ENCODE peak calls at places on chromosomes 5 and 9, in six cellular contexts. Z is T follicular helper cell; C is CD4-positive, alpha-beta T cell; D is stimulated activated CD4-positive, alpha-beta T cell treated with anti-CD3 and anti-CD28 coated beads, TNF-alpha, amount 100 ng/mL, for 1 hour; J is mammary epithelial cell; Q is activated naive CD4-positive, alpha-beta T cell. G is an unnamed sample.

GRCh38 chr5:79109527-79110492 is 1.8 kb upstream of the BHMT start:
- DNase-seq in J (no peak), Q (peak; percentile 1), D (no peak), Z (peak; percentile 2), C (peak; percentile 22), G (no peak)

GRCh38 chr9:98989036-98990000 is 45.6 kb downstream of the COL15A1 start:
- DNase-seq in Q (no peak), J (peak; percentile 83), Z (no peak), D (no peak), C (no peak), G (no peak)

GRCh38 chr9:106918825-106919509 is 56.0 kb downstream of the ZNF462 start:
- DNase-seq in D (no peak), Q (no peak), Z (no peak), C (no peak), J (no peak), G (no peak)

GRCh38 chr5:81303563-81303962 is 2.2 kb downstream of the ZCCHC9 start:
- DNase-seq in J (peak; percentile 89), Q (no peak), C (no peak), Z (no peak), D (no peak), G (no peak)

GRCh38 chr9:121650220-121651013 is 1.0 kb upstream of the DAB2IP start:
- DNase-seq in Q (no peak), J (no peak), C (no peak), D (no peak), Z (no peak), G (no peak)

GRCh38 chr5:74625742-74626241 is 14.7 kb downstream of the ENC1 start:
- DNase-seq in C (no peak), Z (no peak), D (no peak), Q (no peak), J (peak; percentile 79), G (no peak)

GRCh38 chr9:93826209-93826608 is 128.9 kb downstream of the BARX1 start:
- DNase-seq in C (peak; percentile 14), Q (peak; percentile 35), D (peak; percentile 47), Z (peak; percentile 31), J (no peak), G (peak; percentile 20)

GRCh38 chr5:168784449-168784848 is 205.3 kb upstream of the PANK3 start:
- DNase-seq in Z (no peak), J (no peak), Q (no peak), D (no peak), C (no peak), G (no peak)

GRCh38 chr5:65893749-65894430 is 32.5 kb upstream of the ERBIN start:
- DNase-seq in C (no peak), Z (no peak), Q (no peak), D (no peak), J (no peak), G (no peak)

GRCh38 chr9:101465330-101465915 is 29.8 kb upstream of the ALDOB start:
- DNase-seq in C (no peak), Q (no peak), D (no peak), Z (no peak), J (peak; percentile 74), G (no peak)

GRCh38 chr5:171989276-171989675 is 17.2 kb downstream of the FBXW11 start:
- DNase-seq in Z (no peak), D (no peak), C (no peak), J (peak; percentile 81), Q (no peak), G (no peak)

GRCh38 chr5:180589771-180590542 is 1.3 kb downstream of the SCGB3A1 start:
- DNase-seq in D (no peak), Q (no peak), Z (peak; percentile 25), C (no peak), J (no peak), G (no peak)

GRCh38 chr9:74800226-74800625 is 87.5 kb downstream of the TRPM6 start:
- DNase-seq in C (no peak), Q (no peak), Z (no peak), J (no peak), D (no peak), G (no peak)

GRCh38 chr5:58088941-58089340 is 370.9 kb downstream of the PLK2 start:
- DNase-seq in Q (no peak), C (no peak), J (no peak), Z (no peak), D (no peak), G (no peak)

GRCh38 chr5:154193176-154193575 is 2.6 kb downstream of the GALNT10 start:
- DNase-seq in J (no peak), C (no peak), Z (no peak), Q (no peak), D (no peak), G (no peak)

GRCh38 chr5:4511996-4512656 is 628.0 kb upstream of the ADAMTS16 start:
- DNase-seq in D (no peak), J (peak; percentile 65), Q (no peak), Z (no peak), C (no peak), G (no peak)

GRCh38 chr5:156240414-156240813 is 86.5 kb upstream of the SGCD start:
- DNase-seq in C (no peak), Z (no peak), Q (no peak), D (no peak), J (no peak), G (no peak)

GRCh38 chr5:135846311-135846710 is 11.8 kb downstream of the SLC25A48 start:
- DNase-seq in Z (no peak), Q (no peak), J (no peak), C (no peak), D (no peak), G (no peak)

GRCh38 chr9:23123048-23123632 is 676.5 kb downstream of the DMRTA1 start:
- DNase-seq in Q (no peak), D (no peak), J (peak; percentile 4), C (no peak), Z (no peak), G (no peak)

GRCh38 chr9:129898205-129898604 is 62.9 kb downstream of the USP20 start:
- DNase-seq in Z (no peak), J (no peak), C (no peak), Q (no peak), D (no peak), G (no peak)

GRCh38 chr9:97474373-97474925 is 27.0 kb upstream of the TMOD1 start:
- DNase-seq in J (no peak), C (no peak), D (no peak), Q (no peak), Z (no peak), G (no peak)

GRCh38 chr5:141716009-141716408 is 34.0 kb upstream of the ARAP3 start:
- DNase-seq in D (no peak), Z (no peak), C (no peak), J (peak; percentile 70), Q (no peak), G (no peak)

GRCh38 chr5:175466700-175467318 is 11.6 kb upstream of the SFXN1 start:
- DNase-seq in Z (no peak), D (no peak), Q (no peak), J (peak; percentile 53), C (no peak), G (no peak)

GRCh38 chr9:137740311-137740710 is 121.5 kb downstream of the EHMT1 start:
- DNase-seq in Q (no peak), Z (no peak), J (no peak), C (no peak), D (no peak), G (no peak)

GRCh38 chr9:86134361-86134760 is 35.0 kb upstream of the GOLM1 start:
- DNase-seq in D (no peak), Z (no peak), C (no peak), J (no peak), Q (no peak), G (no peak)

GRCh38 chr9:12464910-12465512 is 228.2 kb upstream of the TYRP1 start:
- DNase-seq in J (no peak), Z (no peak), C (no peak), D (no peak), Q (no peak), G (no peak)

GRCh38 chr9:77453857-77454647 is 194.1 kb downstream of the GNA14 start:
- DNase-seq in C (no peak), D (no peak), Q (peak; percentile 3), Z (no peak), J (no peak), G (no peak)

GRCh38 chr5:137148128-137148527 is 351.0 kb downstream of the SPOCK1 start:
- DNase-seq in D (no peak), C (no peak), Z (no peak), Q (no peak), J (no peak), G (no peak)

GRCh38 chr5:57172466-57172961 is 1.3 kb upstream of the GPBP1 start:
- DNase-seq in Q (no peak), D (no peak), C (no peak), Z (no peak), J (peak; percentile 24), G (peak; percentile 44)

GRCh38 chr5:124519396-124519795 is 227.0 kb downstream of the ZNF608 start:
- DNase-seq in D (no peak), C (no peak), Z (no peak), J (peak; percentile 31), Q (no peak), G (no peak)

GRCh38 chr5:31021181-31021624 is 172.3 kb upstream of the CDH6 start:
- DNase-seq in C (no peak), Q (no peak), J (no peak), Z (no peak), D (no peak), G (no peak)

GRCh38 chr5:59274130-59274529 is 619.4 kb downstream of the PDE4D start:
- DNase-seq in J (no peak), Q (no peak), C (no peak), Z (no peak), D (no peak), G (no peak)

GRCh38 chr5:5494489-5495402 is 72.3 kb downstream of the ICE1 start:
- DNase-seq in J (peak; percentile 17), C (peak; percentile 78), D (peak; percentile 66), Z (peak; percentile 77), Q (peak; percentile 84), G (peak; percentile 86)

GRCh38 chr5:95726811-95727763 is 4.0 kb upstream of the RHOBTB3 start:
- DNase-seq in Q (no peak), D (no peak), C (no peak), J (no peak), Z (no peak), G (no peak)

GRCh38 chr9:33244150-33244784 is 4.3 kb downstream of the SPINK4 start:
- DNase-seq in J (no peak), Q (no peak), Z (no peak), D (no peak), C (no peak), G (no peak)

GRCh38 chr5:134101686-134102439 is 12.6 kb upstream of the TCF7 start:
- DNase-seq in J (no peak), C (peak; percentile 71), D (peak; percentile 76), Z (peak; percentile 66), Q (peak; percentile 62), G (peak; percentile 89)

GRCh38 chr9:18195223-18195622 is 278.7 kb upstream of the ADAMTSL1 start:
- DNase-seq in D (no peak), J (no peak), Q (no peak), Z (no peak), C (no peak), G (no peak)

GRCh38 chr5:89374144-89374784 is 491.3 kb upstream of the MEF2C start:
- DNase-seq in J (no peak), Q (no peak), Z (no peak), C (no peak), D (no peak), G (no peak)

GRCh38 chr9:94991961-94992907 is 265.7 kb downstream of the AOPEP start:
- DNase-seq in C (no peak), Q (no peak), D (no peak), Z (no peak), J (no peak), G (no peak)